ENCODE peak calls at places on chromosome 5, in six cellular contexts. One of them, this sample, is unnamed.

GRCh38 chr5:57778528-57779175 is 296.0 kb upstream of the ACTBL2 start:
- DNase-seq in stimulated activated CD4-positive, alpha-beta T cell treated with anti-CD3 and anti-CD28 coated beads, TNF-alpha, amount 100 ng/mL, for 24 hours: no peak
- DNase-seq in stimulated activated naive CD8-positive, alpha-beta T cell treated with anti-CD3 and anti-CD28 coated beads, Interleukin-15, amount 100 ng/mL, for 72 hours: no peak
- DNase-seq in Calu3: no peak
- DNase-seq in activated T-helper 1 cell treated with anti-CD3 and anti-CD28 coated beads, Interleukin-2, amount 50 U/mL, for 16 hours: no peak
- DNase-seq in thoracic aorta: no peak
- DNase-seq in this sample: no peak

GRCh38 chr5:135317286-135317685 is 81.7 kb downstream of the MACROH2A1 start:
- DNase-seq in thoracic aorta: no peak
- DNase-seq in Calu3: no peak
- DNase-seq in stimulated activated CD4-positive, alpha-beta T cell treated with anti-CD3 and anti-CD28 coated beads, TNF-alpha, amount 100 ng/mL, for 24 hours: no peak
- DNase-seq in activated T-helper 1 cell treated with anti-CD3 and anti-CD28 coated beads, Interleukin-2, amount 50 U/mL, for 16 hours: no peak
- DNase-seq in stimulated activated naive CD8-positive, alpha-beta T cell treated with anti-CD3 and anti-CD28 coated beads, Interleukin-15, amount 100 ng/mL, for 72 hours: no peak
- DNase-seq in this sample: no peak

GRCh38 chr5:137751869-137752491 is 2.2 kb downstream of the HNRNPA0 start:
- DNase-seq in Calu3: peak
- DNase-seq in thoracic aorta: no peak
- DNase-seq in stimulated activated CD4-positive, alpha-beta T cell treated with anti-CD3 and anti-CD28 coated beads, TNF-alpha, amount 100 ng/mL, for 24 hours: no peak
- DNase-seq in activated T-helper 1 cell treated with anti-CD3 and anti-CD28 coated beads, Interleukin-2, amount 50 U/mL, for 16 hours: no peak
- DNase-seq in stimulated activated naive CD8-positive, alpha-beta T cell treated with anti-CD3 and anti-CD28 coated beads, Interleukin-15, amount 100 ng/mL, for 72 hours: no peak
- DNase-seq in this sample: peak

GRCh38 chr5:72394688-72395087 is 74.5 kb downstream of the PTCD2 start:
- DNase-seq in stimulated activated naive CD8-positive, alpha-beta T cell treated with anti-CD3 and anti-CD28 coated beads, Interleukin-15, amount 100 ng/mL, for 72 hours: no peak
- DNase-seq in thoracic aorta: no peak
- DNase-seq in stimulated activated CD4-positive, alpha-beta T cell treated with anti-CD3 and anti-CD28 coated beads, TNF-alpha, amount 100 ng/mL, for 24 hours: no peak
- DNase-seq in activated T-helper 1 cell treated with anti-CD3 and anti-CD28 coated beads, Interleukin-2, amount 50 U/mL, for 16 hours: no peak
- DNase-seq in Calu3: peak
- DNase-seq in this sample: peak

GRCh38 chr5:72070519-72070918 is 36.8 kb upstream of the MAP1B start:
- DNase-seq in stimulated activated CD4-positive, alpha-beta T cell treated with anti-CD3 and anti-CD28 coated beads, TNF-alpha, amount 100 ng/mL, for 24 hours: no peak
- DNase-seq in thoracic aorta: no peak
- DNase-seq in activated T-helper 1 cell treated with anti-CD3 and anti-CD28 coated beads, Interleukin-2, amount 50 U/mL, for 16 hours: no peak
- DNase-seq in stimulated activated naive CD8-positive, alpha-beta T cell treated with anti-CD3 and anti-CD28 coated beads, Interleukin-15, amount 100 ng/mL, for 72 hours: no peak
- DNase-seq in Calu3: no peak
- DNase-seq in this sample: no peak

GRCh38 chr5:24773241-24773640 is 128.5 kb upstream of the CDH10 start:
- DNase-seq in activated T-helper 1 cell treated with anti-CD3 and anti-CD28 coated beads, Interleukin-2, amount 50 U/mL, for 16 hours: no peak
- DNase-seq in Calu3: no peak
- DNase-seq in stimulated activated CD4-positive, alpha-beta T cell treated with anti-CD3 and anti-CD28 coated beads, TNF-alpha, amount 100 ng/mL, for 24 hours: no peak
- DNase-seq in thoracic aorta: no peak
- DNase-seq in stimulated activated naive CD8-positive, alpha-beta T cell treated with anti-CD3 and anti-CD28 coated beads, Interleukin-15, amount 100 ng/mL, for 72 hours: no peak
- DNase-seq in this sample: no peak

GRCh38 chr5:78336698-78337097 is 23.7 kb upstream of the SCAMP1 start:
- DNase-seq in thoracic aorta: no peak
- DNase-seq in activated T-helper 1 cell treated with anti-CD3 and anti-CD28 coated beads, Interleukin-2, amount 50 U/mL, for 16 hours: no peak
- DNase-seq in Calu3: no peak
- DNase-seq in stimulated activated CD4-positive, alpha-beta T cell treated with anti-CD3 and anti-CD28 coated beads, TNF-alpha, amount 100 ng/mL, for 24 hours: no peak
- DNase-seq in stimulated activated naive CD8-positive, alpha-beta T cell treated with anti-CD3 and anti-CD28 coated beads, Interleukin-15, amount 100 ng/mL, for 72 hours: no peak
- DNase-seq in this sample: no peak

GRCh38 chr5:96790851-96791513 is 16.8 kb downstream of the ERAP1 start:
- DNase-seq in activated T-helper 1 cell treated with anti-CD3 and anti-CD28 coated beads, Interleukin-2, amount 50 U/mL, for 16 hours: no peak
- DNase-seq in stimulated activated naive CD8-positive, alpha-beta T cell treated with anti-CD3 and anti-CD28 coated beads, Interleukin-15, amount 100 ng/mL, for 72 hours: no peak
- DNase-seq in stimulated activated CD4-positive, alpha-beta T cell treated with anti-CD3 and anti-CD28 coated beads, TNF-alpha, amount 100 ng/mL, for 24 hours: no peak
- DNase-seq in thoracic aorta: no peak
- DNase-seq in Calu3: no peak
- DNase-seq in this sample: no peak

GRCh38 chr5:157372472-157372822 is 87.6 kb upstream of the NIPAL4 start:
- DNase-seq in stimulated activated CD4-positive, alpha-beta T cell treated with anti-CD3 and anti-CD28 coated beads, TNF-alpha, amount 100 ng/mL, for 24 hours: no peak
- DNase-seq in thoracic aorta: no peak
- DNase-seq in stimulated activated naive CD8-positive, alpha-beta T cell treated with anti-CD3 and anti-CD28 coated beads, Interleukin-15, amount 100 ng/mL, for 72 hours: no peak
- DNase-seq in activated T-helper 1 cell treated with anti-CD3 and anti-CD28 coated beads, Interleukin-2, amount 50 U/mL, for 16 hours: no peak
- DNase-seq in Calu3: no peak
- DNase-seq in this sample: no peak

GRCh38 chr5:19462019-19462418 is 526.0 kb downstream of the CDH18 start:
- DNase-seq in Calu3: no peak
- DNase-seq in stimulated activated naive CD8-positive, alpha-beta T cell treated with anti-CD3 and anti-CD28 coated beads, Interleukin-15, amount 100 ng/mL, for 72 hours: no peak
- DNase-seq in thoracic aorta: no peak
- DNase-seq in activated T-helper 1 cell treated with anti-CD3 and anti-CD28 coated beads, Interleukin-2, amount 50 U/mL, for 16 hours: no peak
- DNase-seq in stimulated activated CD4-positive, alpha-beta T cell treated with anti-CD3 and anti-CD28 coated beads, TNF-alpha, amount 100 ng/mL, for 24 hours: no peak
- DNase-seq in this sample: no peak

GRCh38 chr5:65163698-65164097 is 318.0 kb downstream of the ADAMTS6 start:
- DNase-seq in stimulated activated CD4-positive, alpha-beta T cell treated with anti-CD3 and anti-CD28 coated beads, TNF-alpha, amount 100 ng/mL, for 24 hours: no peak
- DNase-seq in stimulated activated naive CD8-positive, alpha-beta T cell treated with anti-CD3 and anti-CD28 coated beads, Interleukin-15, amount 100 ng/mL, for 72 hours: no peak
- DNase-seq in activated T-helper 1 cell treated with anti-CD3 and anti-CD28 coated beads, Interleukin-2, amount 50 U/mL, for 16 hours: no peak
- DNase-seq in Calu3: no peak
- DNase-seq in thoracic aorta: no peak
- DNase-seq in this sample: no peak

GRCh38 chr5:72817076-72817476 is 615 bp downstream of the TNPO1 start:
- DNase-seq in thoracic aorta: no peak
- DNase-seq in stimulated activated CD4-positive, alpha-beta T cell treated with anti-CD3 and anti-CD28 coated beads, TNF-alpha, amount 100 ng/mL, for 24 hours: peak
- DNase-seq in Calu3: peak
- DNase-seq in activated T-helper 1 cell treated with anti-CD3 and anti-CD28 coated beads, Interleukin-2, amount 50 U/mL, for 16 hours: peak
- DNase-seq in stimulated activated naive CD8-positive, alpha-beta T cell treated with anti-CD3 and anti-CD28 coated beads, Interleukin-15, amount 100 ng/mL, for 72 hours: peak
- DNase-seq in this sample: peak

GRCh38 chr5:109524555-109524954 is 114.8 kb upstream of the PJA2 start:
- DNase-seq in activated T-helper 1 cell treated with anti-CD3 and anti-CD28 coated beads, Interleukin-2, amount 50 U/mL, for 16 hours: no peak
- DNase-seq in stimulated activated CD4-positive, alpha-beta T cell treated with anti-CD3 and anti-CD28 coated beads, TNF-alpha, amount 100 ng/mL, for 24 hours: no peak
- DNase-seq in thoracic aorta: no peak
- DNase-seq in stimulated activated naive CD8-positive, alpha-beta T cell treated with anti-CD3 and anti-CD28 coated beads, Interleukin-15, amount 100 ng/mL, for 72 hours: no peak
- DNase-seq in Calu3: no peak
- DNase-seq in this sample: no peak

GRCh38 chr5:80238078-80238477 is 17.8 kb downstream of the SERINC5 start:
- DNase-seq in Calu3: no peak
- DNase-seq in stimulated activated naive CD8-positive, alpha-beta T cell treated with anti-CD3 and anti-CD28 coated beads, Interleukin-15, amount 100 ng/mL, for 72 hours: no peak
- DNase-seq in activated T-helper 1 cell treated with anti-CD3 and anti-CD28 coated beads, Interleukin-2, amount 50 U/mL, for 16 hours: no peak
- DNase-seq in stimulated activated CD4-positive, alpha-beta T cell treated with anti-CD3 and anti-CD28 coated beads, TNF-alpha, amount 100 ng/mL, for 24 hours: no peak
- DNase-seq in thoracic aorta: no peak
- DNase-seq in this sample: no peak

GRCh38 chr5:138635268-138635667 is 60.1 kb upstream of the HSPA9 start:
- DNase-seq in stimulated activated CD4-positive, alpha-beta T cell treated with anti-CD3 and anti-CD28 coated beads, TNF-alpha, amount 100 ng/mL, for 24 hours: no peak
- DNase-seq in activated T-helper 1 cell treated with anti-CD3 and anti-CD28 coated beads, Interleukin-2, amount 50 U/mL, for 16 hours: no peak
- DNase-seq in Calu3: no peak
- DNase-seq in thoracic aorta: no peak
- DNase-seq in stimulated activated naive CD8-positive, alpha-beta T cell treated with anti-CD3 and anti-CD28 coated beads, Interleukin-15, amount 100 ng/mL, for 72 hours: no peak
- DNase-seq in this sample: no peak

GRCh38 chr5:16612007-16612406 is 4.8 kb downstream of the RETREG1 start:
- DNase-seq in stimulated activated CD4-positive, alpha-beta T cell treated with anti-CD3 and anti-CD28 coated beads, TNF-alpha, amount 100 ng/mL, for 24 hours: no peak
- DNase-seq in stimulated activated naive CD8-positive, alpha-beta T cell treated with anti-CD3 and anti-CD28 coated beads, Interleukin-15, amount 100 ng/mL, for 72 hours: no peak
- DNase-seq in activated T-helper 1 cell treated with anti-CD3 and anti-CD28 coated beads, Interleukin-2, amount 50 U/mL, for 16 hours: no peak
- DNase-seq in thoracic aorta: no peak
- DNase-seq in Calu3: no peak
- DNase-seq in this sample: no peak

GRCh38 chr5:139926797-139927503 is 116.1 kb downstream of the NRG2 start:
- DNase-seq in thoracic aorta: no peak
- DNase-seq in Calu3: no peak
- DNase-seq in activated T-helper 1 cell treated with anti-CD3 and anti-CD28 coated beads, Interleukin-2, amount 50 U/mL, for 16 hours: no peak
- DNase-seq in stimulated activated naive CD8-positive, alpha-beta T cell treated with anti-CD3 and anti-CD28 coated beads, Interleukin-15, amount 100 ng/mL, for 72 hours: no peak
- DNase-seq in stimulated activated CD4-positive, alpha-beta T cell treated with anti-CD3 and anti-CD28 coated beads, TNF-alpha, amount 100 ng/mL, for 24 hours: no peak
- DNase-seq in this sample: no peak

GRCh38 chr5:96597441-96598020 is 64.6 kb upstream of the CAST start:
- DNase-seq in thoracic aorta: no peak
- DNase-seq in stimulated activated CD4-positive, alpha-beta T cell treated with anti-CD3 and anti-CD28 coated beads, TNF-alpha, amount 100 ng/mL, for 24 hours: no peak
- DNase-seq in stimulated activated naive CD8-positive, alpha-beta T cell treated with anti-CD3 and anti-CD28 coated beads, Interleukin-15, amount 100 ng/mL, for 72 hours: no peak
- DNase-seq in activated T-helper 1 cell treated with anti-CD3 and anti-CD28 coated beads, Interleukin-2, amount 50 U/mL, for 16 hours: no peak
- DNase-seq in Calu3: no peak
- DNase-seq in this sample: no peak

GRCh38 chr5:69368458-69369368 is 607 bp downstream of the AK6 start:
- DNase-seq in stimulated activated naive CD8-positive, alpha-beta T cell treated with anti-CD3 and anti-CD28 coated beads, Interleukin-15, amount 100 ng/mL, for 72 hours: peak
- DNase-seq in stimulated activated CD4-positive, alpha-beta T cell treated with anti-CD3 and anti-CD28 coated beads, TNF-alpha, amount 100 ng/mL, for 24 hours: peak
- DNase-seq in thoracic aorta: no peak
- DNase-seq in activated T-helper 1 cell treated with anti-CD3 and anti-CD28 coated beads, Interleukin-2, amount 50 U/mL, for 16 hours: no peak
- DNase-seq in Calu3: peak
- DNase-seq in this sample: peak

GRCh38 chr5:82347213-82347947 is 69.2 kb upstream of the RPS23 start:
- DNase-seq in stimulated activated CD4-positive, alpha-beta T cell treated with anti-CD3 and anti-CD28 coated beads, TNF-alpha, amount 100 ng/mL, for 24 hours: no peak
- DNase-seq in stimulated activated naive CD8-positive, alpha-beta T cell treated with anti-CD3 and anti-CD28 coated beads, Interleukin-15, amount 100 ng/mL, for 72 hours: no peak
- DNase-seq in thoracic aorta: peak
- DNase-seq in activated T-helper 1 cell treated with anti-CD3 and anti-CD28 coated beads, Interleukin-2, amount 50 U/mL, for 16 hours: no peak
- DNase-seq in Calu3: no peak
- DNase-seq in this sample: no peak

GRCh38 chr5:97735209-97735608 is 552.2 kb upstream of the RIOK2 start:
- DNase-seq in thoracic aorta: no peak
- DNase-seq in activated T-helper 1 cell treated with anti-CD3 and anti-CD28 coated beads, Interleukin-2, amount 50 U/mL, for 16 hours: no peak
- DNase-seq in Calu3: no peak
- DNase-seq in stimulated activated CD4-positive, alpha-beta T cell treated with anti-CD3 and anti-CD28 coated beads, TNF-alpha, amount 100 ng/mL, for 24 hours: no peak
- DNase-seq in stimulated activated naive CD8-positive, alpha-beta T cell treated with anti-CD3 and anti-CD28 coated beads, Interleukin-15, amount 100 ng/mL, for 72 hours: no peak
- DNase-seq in this sample: no peak

GRCh38 chr5:125981016-125981415 is 442.2 kb upstream of the GRAMD2B start:
- DNase-seq in stimulated activated CD4-positive, alpha-beta T cell treated with anti-CD3 and anti-CD28 coated beads, TNF-alpha, amount 100 ng/mL, for 24 hours: no peak
- DNase-seq in thoracic aorta: no peak
- DNase-seq in stimulated activated naive CD8-positive, alpha-beta T cell treated with anti-CD3 and anti-CD28 coated beads, Interleukin-15, amount 100 ng/mL, for 72 hours: no peak
- DNase-seq in activated T-helper 1 cell treated with anti-CD3 and anti-CD28 coated beads, Interleukin-2, amount 50 U/mL, for 16 hours: no peak
- DNase-seq in Calu3: no peak
- DNase-seq in this sample: no peak

This sample was measured in erythroblast.